ENCODE peak calls at places on chromosome 22, in nine cellular contexts. P is SHP77, M is pons, X is AG08395, T is BJ, Y is GM12864, V is cardiac fibroblast, S is BE2C, E is M059J. G is an unnamed sample.

GRCh38 chr22:46971141-46971775 is 208.8 kb downstream of the TBC1D22A start:
- DNase-seq in P (no peak), M (peak), X (no peak), T (no peak), Y (no peak), V (peak), S (peak), E (no peak), G (no peak)

GRCh38 chr22:17980638-17981051 is 43.7 kb downstream of the MICAL3 start:
- DNase-seq in P (no peak), M (no peak), X (peak), T (no peak), Y (no peak), V (peak), S (peak), E (no peak), G (peak)

GRCh38 chr22:40121463-40121862 is 56.3 kb upstream of the TNRC6B start:
- DNase-seq in P (no peak), M (peak), X (no peak), T (no peak), Y (no peak), V (no peak), S (peak), E (no peak), G (no peak)

GRCh38 chr22:36873614-36874308 is 13.0 kb downstream of the NCF4 start:
- DNase-seq in P (no peak), M (no peak), X (peak), T (peak), Y (peak), V (peak), S (peak), E (peak), G (peak)

GRCh38 chr22:37848587-37849088 is 581 bp upstream of the EIF3L start:
- DNase-seq in P (peak), M (no peak), X (no peak), T (no peak), Y (no peak), V (peak), S (no peak), E (no peak), G (peak)

GRCh38 chr22:47023871-47024270 is 261.4 kb downstream of the TBC1D22A start:
- DNase-seq in P (no peak), M (no peak), X (no peak), T (no peak), Y (no peak), V (no peak), S (no peak), E (no peak), G (no peak)

GRCh38 chr22:44523981-44524759 is 26.1 kb upstream of the RTL6 start:
- DNase-seq in P (no peak), M (no peak), X (peak), T (peak), Y (no peak), V (peak), S (no peak), E (peak), G (no peak)

GRCh38 chr22:20244744-20245576 is 23.2 kb downstream of the RTN4R start:
- DNase-seq in P (no peak), M (no peak), X (no peak), T (no peak), Y (no peak), V (no peak), S (peak), E (no peak), G (no peak)

GRCh38 chr22:41364955-41365354 is 16.8 kb upstream of the TEF start:
- DNase-seq in P (no peak), M (no peak), X (no peak), T (no peak), Y (no peak), V (no peak), S (no peak), E (no peak), G (no peak)

GRCh38 chr22:30286813-30287625 is 2.3 kb downstream of the CASTOR1 start:
- DNase-seq in P (peak), M (no peak), X (peak), T (no peak), Y (no peak), V (peak), S (peak), E (peak), G (peak)

GRCh38 chr22:48404004-48404403 is 1423.7 kb downstream of the BRD1 start:
- DNase-seq in P (no peak), M (no peak), X (peak), T (no peak), Y (no peak), V (no peak), S (no peak), E (no peak), G (no peak)

GRCh38 chr22:30246962-30247376 is 410 bp upstream of the LIF start:
- DNase-seq in P (no peak), M (no peak), X (no peak), T (no peak), Y (no peak), V (no peak), S (no peak), E (no peak), G (peak)

GRCh38 chr22:17906978-17907730 is 117.2 kb downstream of the MICAL3 start:
- DNase-seq in P (no peak), M (no peak), X (no peak), T (no peak), Y (no peak), V (no peak), S (no peak), E (no peak), G (no peak)

GRCh38 chr22:47161631-47162030 is 399.2 kb downstream of the TBC1D22A start:
- DNase-seq in P (no peak), M (no peak), X (no peak), T (no peak), Y (no peak), V (no peak), S (peak), E (no peak), G (no peak)

GRCh38 chr22:37218771-37219411 is 6.6 kb upstream of the SSTR3 start:
- DNase-seq in P (no peak), M (no peak), X (no peak), T (no peak), Y (peak), V (no peak), S (no peak), E (no peak), G (no peak)

GRCh38 chr22:22902247-22902962 is 14.8 kb downstream of the IGLL5 start:
- DNase-seq in P (no peak), M (no peak), X (no peak), T (no peak), Y (no peak), V (no peak), S (no peak), E (no peak), G (no peak)

GRCh38 chr22:48500481-48501230 is 1327.0 kb downstream of the BRD1 start:
- DNase-seq in P (no peak), M (no peak), X (no peak), T (no peak), Y (no peak), V (no peak), S (no peak), E (peak), G (no peak)

GRCh38 chr22:48743601-48744282 is 1083.9 kb downstream of the BRD1 start:
- DNase-seq in P (no peak), M (no peak), X (no peak), T (no peak), Y (no peak), V (no peak), S (no peak), E (no peak), G (no peak)

GRCh38 chr22:31139866-31140716 is at the start of gene PLA2G3:
- DNase-seq in P (peak), M (peak), X (peak), T (no peak), Y (no peak), V (peak), S (no peak), E (peak), G (no peak)

GRCh38 chr22:37545703-37546435 is 14.4 kb upstream of the CDC42EP1 start:
- DNase-seq in P (no peak), M (peak), X (peak), T (peak), Y (no peak), V (peak), S (no peak), E (peak), G (no peak)

GRCh38 chr22:30574095-30574981 is at the start of gene GAL3ST1:
- DNase-seq in P (no peak), M (peak), X (no peak), T (no peak), Y (no peak), V (no peak), S (peak), E (no peak), G (no peak)

GRCh38 chr22:29139965-29140782 is 65.5 kb upstream of the EMID1 start:
- DNase-seq in P (no peak), M (no peak), X (peak), T (no peak), Y (no peak), V (peak), S (no peak), E (no peak), G (no peak)

GRCh38 chr22:49717322-49717919 is 110.3 kb downstream of the BRD1 start:
- DNase-seq in P (no peak), M (no peak), X (no peak), T (no peak), Y (no peak), V (no peak), S (no peak), E (no peak), G (no peak)

GRCh38 chr22:23909258-23909898 is 15.2 kb downstream of the MIF start:
- DNase-seq in P (no peak), M (no peak), X (no peak), T (no peak), Y (no peak), V (peak), S (no peak), E (no peak), G (no peak)

GRCh38 chr22:39519681-39520053 is 695 bp upstream of the ATF4 start:
- DNase-seq in P (peak), M (peak), X (no peak), T (no peak), Y (no peak), V (peak), S (peak), E (peak), G (peak)

GRCh38 chr22:24414984-24415945 is 12.1 kb upstream of the ADORA2A start:
- DNase-seq in P (no peak), M (no peak), X (no peak), T (no peak), Y (no peak), V (no peak), S (no peak), E (no peak), G (no peak)

GRCh38 chr22:38706101-38706884 is 549 bp downstream of the GTPBP1 start:
- DNase-seq in P (no peak), M (peak), X (peak), T (no peak), Y (no peak), V (peak), S (peak), E (peak), G (peak)

GRCh38 chr22:21098099-21098671 is 52.4 kb downstream of the LRRC74B start:
- DNase-seq in P (no peak), M (no peak), X (no peak), T (no peak), Y (no peak), V (peak), S (no peak), E (peak), G (peak)

GRCh38 chr22:50531546-50532352 is 1.9 kb upstream of the TYMP start:
- DNase-seq in P (peak), M (no peak), X (peak), T (no peak), Y (no peak), V (peak), S (no peak), E (peak), G (peak)

GRCh38 chr22:44765571-44766285 is 13.4 kb downstream of the ARHGAP8 start:
- DNase-seq in P (no peak), M (no peak), X (no peak), T (no peak), Y (no peak), V (no peak), S (no peak), E (no peak), G (no peak)

GRCh38 chr22:24091551-24092420 is 80.7 kb downstream of the CABIN1 start:
- DNase-seq in P (no peak), M (no peak), X (no peak), T (no peak), Y (no peak), V (no peak), S (peak), E (no peak), G (peak)

GRCh38 chr22:25800766-25801165 is 58.8 kb downstream of the MYO18B start:
- DNase-seq in P (no peak), M (no peak), X (no peak), T (no peak), Y (no peak), V (no peak), S (no peak), E (no peak), G (no peak)

GRCh38 chr22:23289851-23290724 is 109.8 kb downstream of the BCR start:
- DNase-seq in P (no peak), M (peak), X (peak), T (no peak), Y (no peak), V (peak), S (peak), E (peak), G (peak)

GRCh38 chr22:24471570-24471969 is 23.6 kb upstream of the UPB1 start:
- DNase-seq in P (no peak), M (peak), X (no peak), T (no peak), Y (no peak), V (peak), S (no peak), E (no peak), G (no peak)

GRCh38 chr22:22923379-22923778 is 35.8 kb downstream of the IGLL5 start:
- DNase-seq in P (no peak), M (no peak), X (no peak), T (no peak), Y (no peak), V (no peak), S (no peak), E (no peak), G (no peak)

GRCh38 chr22:20084547-20085413 is 4.7 kb downstream of the DGCR8 start:
- DNase-seq in P (peak), M (no peak), X (no peak), T (no peak), Y (no peak), V (peak), S (peak), E (no peak), G (peak)